ENCODE peak calls at places on chromosomes 4 and X, in ten cellular contexts. One of them, this sample, is unnamed.

GRCh38 chr4:72286185-72286584 is 254.4 kb downstream of the NPFFR2 start:
- DNase-seq in T-helper 17 cell: no peak
- DNase-seq in brain microvascular endothelial cell: no peak
- DNase-seq in glomerular endothelial cell: peak
- DNase-seq in lower lobe of right lung: no peak
- DNase-seq in endothelial cell: no peak
- DNase-seq in left cardiac atrium: no peak
- DNase-seq in neural progenitor cell: no peak
- DNase-seq in stimulated activated CD8-positive, alpha-beta memory T cell treated with anti-CD3 and anti-CD28 coated beads, Interleukin-7, amount 100 ng/mL, for 4 hours: no peak
- DNase-seq in AG10803: peak
- DNase-seq in this sample: no peak

GRCh38 chr4:34047363-34047762 is 2197.0 kb downstream of the ARAP2 start:
- DNase-seq in T-helper 17 cell: no peak
- DNase-seq in brain microvascular endothelial cell: no peak
- DNase-seq in glomerular endothelial cell: no peak
- DNase-seq in lower lobe of right lung: no peak
- DNase-seq in endothelial cell: no peak
- DNase-seq in left cardiac atrium: no peak
- DNase-seq in neural progenitor cell: no peak
- DNase-seq in stimulated activated CD8-positive, alpha-beta memory T cell treated with anti-CD3 and anti-CD28 coated beads, Interleukin-7, amount 100 ng/mL, for 4 hours: no peak
- DNase-seq in AG10803: no peak
- DNase-seq in this sample: no peak

GRCh38 chr4:106986486-106986885 is 49.6 kb downstream of the DKK2 start:
- DNase-seq in T-helper 17 cell: no peak
- DNase-seq in brain microvascular endothelial cell: peak
- DNase-seq in glomerular endothelial cell: no peak
- DNase-seq in lower lobe of right lung: no peak
- DNase-seq in endothelial cell: no peak
- DNase-seq in left cardiac atrium: no peak
- DNase-seq in neural progenitor cell: no peak
- DNase-seq in stimulated activated CD8-positive, alpha-beta memory T cell treated with anti-CD3 and anti-CD28 coated beads, Interleukin-7, amount 100 ng/mL, for 4 hours: no peak
- DNase-seq in AG10803: peak
- DNase-seq in this sample: no peak

GRCh38 chrX:30027636-30028035 is 187.7 kb upstream of the MAGEB2 start:
- DNase-seq in T-helper 17 cell: no peak
- DNase-seq in brain microvascular endothelial cell: no peak
- DNase-seq in glomerular endothelial cell: no peak
- DNase-seq in lower lobe of right lung: no peak
- DNase-seq in endothelial cell: no peak
- DNase-seq in left cardiac atrium: no peak
- DNase-seq in neural progenitor cell: peak
- DNase-seq in stimulated activated CD8-positive, alpha-beta memory T cell treated with anti-CD3 and anti-CD28 coated beads, Interleukin-7, amount 100 ng/mL, for 4 hours: no peak
- DNase-seq in AG10803: no peak
- DNase-seq in this sample: no peak

GRCh38 chrX:6228720-6229119 is at the start of gene NLGN4X:
- DNase-seq in T-helper 17 cell: no peak
- DNase-seq in brain microvascular endothelial cell: no peak
- DNase-seq in glomerular endothelial cell: no peak
- DNase-seq in lower lobe of right lung: no peak
- DNase-seq in endothelial cell: peak
- DNase-seq in left cardiac atrium: no peak
- DNase-seq in neural progenitor cell: peak
- DNase-seq in stimulated activated CD8-positive, alpha-beta memory T cell treated with anti-CD3 and anti-CD28 coated beads, Interleukin-7, amount 100 ng/mL, for 4 hours: no peak
- DNase-seq in AG10803: no peak
- DNase-seq in this sample: no peak

GRCh38 chr4:37767546-37767945 is 58.9 kb upstream of the PGM2 start:
- DNase-seq in T-helper 17 cell: no peak
- DNase-seq in brain microvascular endothelial cell: peak
- DNase-seq in glomerular endothelial cell: no peak
- DNase-seq in lower lobe of right lung: peak
- DNase-seq in endothelial cell: no peak
- DNase-seq in left cardiac atrium: peak
- DNase-seq in neural progenitor cell: no peak
- DNase-seq in stimulated activated CD8-positive, alpha-beta memory T cell treated with anti-CD3 and anti-CD28 coated beads, Interleukin-7, amount 100 ng/mL, for 4 hours: no peak
- DNase-seq in AG10803: peak
- DNase-seq in this sample: no peak

GRCh38 chrX:149490100-149490499 is 15.0 kb downstream of the IDS start:
- DNase-seq in T-helper 17 cell: no peak
- DNase-seq in brain microvascular endothelial cell: no peak
- DNase-seq in glomerular endothelial cell: no peak
- DNase-seq in lower lobe of right lung: no peak
- DNase-seq in endothelial cell: no peak
- DNase-seq in left cardiac atrium: no peak
- DNase-seq in neural progenitor cell: no peak
- DNase-seq in stimulated activated CD8-positive, alpha-beta memory T cell treated with anti-CD3 and anti-CD28 coated beads, Interleukin-7, amount 100 ng/mL, for 4 hours: no peak
- DNase-seq in AG10803: peak
- DNase-seq in this sample: no peak

GRCh38 chrX:16160729-16161128 is 6.6 kb upstream of the MAGEB17 start:
- DNase-seq in T-helper 17 cell: no peak
- DNase-seq in brain microvascular endothelial cell: peak
- DNase-seq in glomerular endothelial cell: peak
- DNase-seq in lower lobe of right lung: no peak
- DNase-seq in endothelial cell: no peak
- DNase-seq in left cardiac atrium: no peak
- DNase-seq in neural progenitor cell: no peak
- DNase-seq in stimulated activated CD8-positive, alpha-beta memory T cell treated with anti-CD3 and anti-CD28 coated beads, Interleukin-7, amount 100 ng/mL, for 4 hours: no peak
- DNase-seq in AG10803: peak
- DNase-seq in this sample: no peak

GRCh38 chr4:1290165-1290977 is 680 bp downstream of the MAEA start:
- DNase-seq in T-helper 17 cell: no peak
- DNase-seq in brain microvascular endothelial cell: no peak
- DNase-seq in glomerular endothelial cell: no peak
- DNase-seq in lower lobe of right lung: no peak
- DNase-seq in endothelial cell: no peak
- DNase-seq in left cardiac atrium: no peak
- DNase-seq in neural progenitor cell: no peak
- DNase-seq in stimulated activated CD8-positive, alpha-beta memory T cell treated with anti-CD3 and anti-CD28 coated beads, Interleukin-7, amount 100 ng/mL, for 4 hours: no peak
- DNase-seq in AG10803: peak
- DNase-seq in this sample: no peak

GRCh38 chr4:52713456-52713937 is 37.7 kb downstream of the ERVMER34-1 start:
- DNase-seq in T-helper 17 cell: no peak
- DNase-seq in brain microvascular endothelial cell: no peak
- DNase-seq in glomerular endothelial cell: no peak
- DNase-seq in lower lobe of right lung: no peak
- DNase-seq in endothelial cell: no peak
- DNase-seq in left cardiac atrium: no peak
- DNase-seq in neural progenitor cell: peak
- DNase-seq in stimulated activated CD8-positive, alpha-beta memory T cell treated with anti-CD3 and anti-CD28 coated beads, Interleukin-7, amount 100 ng/mL, for 4 hours: peak
- DNase-seq in AG10803: no peak
- DNase-seq in this sample: no peak

GRCh38 chr4:27123769-27124124 is 263.1 kb downstream of the STIM2 start:
- DNase-seq in T-helper 17 cell: no peak
- DNase-seq in brain microvascular endothelial cell: no peak
- DNase-seq in glomerular endothelial cell: no peak
- DNase-seq in lower lobe of right lung: no peak
- DNase-seq in endothelial cell: no peak
- DNase-seq in left cardiac atrium: no peak
- DNase-seq in neural progenitor cell: no peak
- DNase-seq in stimulated activated CD8-positive, alpha-beta memory T cell treated with anti-CD3 and anti-CD28 coated beads, Interleukin-7, amount 100 ng/mL, for 4 hours: no peak
- DNase-seq in AG10803: no peak
- DNase-seq in this sample: no peak

GRCh38 chr4:120830204-120830603 is 92.3 kb downstream of the PRDM5 start:
- DNase-seq in T-helper 17 cell: no peak
- DNase-seq in brain microvascular endothelial cell: no peak
- DNase-seq in glomerular endothelial cell: no peak
- DNase-seq in lower lobe of right lung: no peak
- DNase-seq in endothelial cell: no peak
- DNase-seq in left cardiac atrium: peak
- DNase-seq in neural progenitor cell: no peak
- DNase-seq in stimulated activated CD8-positive, alpha-beta memory T cell treated with anti-CD3 and anti-CD28 coated beads, Interleukin-7, amount 100 ng/mL, for 4 hours: no peak
- DNase-seq in AG10803: peak
- DNase-seq in this sample: no peak

GRCh38 chrX:1316527-1316926 is 20.1 kb upstream of the IL3RA start:
- DNase-seq in T-helper 17 cell: no peak
- DNase-seq in brain microvascular endothelial cell: no peak
- DNase-seq in glomerular endothelial cell: no peak
- DNase-seq in lower lobe of right lung: peak
- DNase-seq in endothelial cell: no peak
- DNase-seq in left cardiac atrium: peak
- DNase-seq in neural progenitor cell: no peak
- DNase-seq in stimulated activated CD8-positive, alpha-beta memory T cell treated with anti-CD3 and anti-CD28 coated beads, Interleukin-7, amount 100 ng/mL, for 4 hours: peak
- DNase-seq in AG10803: no peak
- DNase-seq in this sample: no peak